ENCODE peak calls at places on chromosome 13, in four cellular contexts. C is PC-9, H is neuronal stem cell, E is HepG2. V is an unnamed sample.

GRCh38 chr13:102291587-102292218 is 110.1 kb downstream of the FGF14 start:
- DNase-seq in C (no peak), H (no peak), E (no peak), V (no peak)

GRCh38 chr13:99398916-99399622 is 91.9 kb upstream of the GPR183 start:
- DNase-seq in C (no peak), H (no peak), E (no peak), V (no peak)

GRCh38 chr13:94419304-94419943 is 60.1 kb downstream of the DCT start:
- DNase-seq in C (no peak), H (no peak), E (no peak), V (no peak)

GRCh38 chr13:34207334-34207733 is 389.4 kb downstream of the RFC3 start:
- DNase-seq in C (peak), H (no peak), E (no peak), V (no peak)

GRCh38 chr13:28097503-28097902 is 2.9 kb downstream of the FLT3 start:
- DNase-seq in C (no peak), H (no peak), E (no peak), V (no peak)

GRCh38 chr13:67390462-67391093 is 160.4 kb upstream of the PCDH9 start:
- DNase-seq in C (no peak), H (no peak), E (no peak), V (no peak)

GRCh38 chr13:103282571-103283450 is 216.6 kb upstream of the SLC10A2 start:
- DNase-seq in C (peak), H (no peak), E (no peak), V (no peak)

GRCh38 chr13:33015791-33016323 is 366 bp upstream of the KL start:
- DNase-seq in C (peak), H (no peak), E (no peak), V (no peak)

GRCh38 chr13:64459778-64460177 is 2770.4 kb downstream of the PCDH9 start:
- DNase-seq in C (no peak), H (no peak), E (no peak), V (no peak)

GRCh38 chr13:29845440-29846056 is 4.9 kb downstream of the UBL3 start:
- DNase-seq in C (no peak), H (no peak), E (no peak), V (no peak)

GRCh38 chr13:113034451-113035208 is 65.6 kb downstream of the MCF2L start:
- DNase-seq in C (peak), H (peak), E (peak), V (no peak)

GRCh38 chr13:37878496-37878895 is 8.9 kb upstream of the TRPC4 start:
- DNase-seq in C (no peak), H (no peak), E (no peak), V (no peak)

GRCh38 chr13:66508153-66508909 is 721.8 kb downstream of the PCDH9 start:
- DNase-seq in C (no peak), H (no peak), E (no peak), V (no peak)

GRCh38 chr13:47426126-47426849 is 529.4 kb upstream of the HTR2A start:
- DNase-seq in C (no peak), H (no peak), E (no peak), V (no peak)

GRCh38 chr13:47790755-47791154 is 210.3 kb downstream of the SUCLA2 start:
- DNase-seq in C (no peak), H (no peak), E (no peak), V (no peak)

GRCh38 chr13:27928805-27929753 is 9.3 kb downstream of the PDX1 start:
- DNase-seq in C (no peak), H (no peak), E (no peak), V (no peak)

GRCh38 chr13:78601124-78601885 is 2.0 kb downstream of the POU4F1 start:
- DNase-seq in C (no peak), H (peak), E (no peak), V (no peak)

GRCh38 chr13:98530236-98530635 is 46.7 kb downstream of the STK24 start:
- DNase-seq in C (no peak), H (no peak), E (no peak), V (no peak)

GRCh38 chr13:73138276-73138950 is 79.6 kb downstream of the KLF5 start:
- DNase-seq in C (peak), H (no peak), E (peak), V (no peak)

GRCh38 chr13:67440240-67440639 is 210.1 kb upstream of the PCDH9 start:
- DNase-seq in C (no peak), H (no peak), E (no peak), V (no peak)

GRCh38 chr13:30616927-30617314 is 799 bp upstream of the USPL1 start:
- DNase-seq in C (no peak), H (no peak), E (peak), V (peak)

GRCh38 chr13:101424381-101425155 is 8.3 kb upstream of the NALCN start:
- DNase-seq in C (no peak), H (no peak), E (peak), V (no peak)

GRCh38 chr13:22278336-22278929 is 607.6 kb downstream of the FGF9 start:
- DNase-seq in C (peak), H (peak), E (peak), V (peak)

GRCh38 chr13:81293594-81294164 is 952.8 kb upstream of the SPRY2 start:
- DNase-seq in C (no peak), H (no peak), E (no peak), V (no peak)

GRCh38 chr13:113668491-113668971 is 1.5 kb downstream of the GRK1 start:
- DNase-seq in C (no peak), H (no peak), E (no peak), V (no peak)

GRCh38 chr13:69737129-69737935 is 370.3 kb upstream of the ATXN8OS start:
- DNase-seq in C (no peak), H (no peak), E (no peak), V (no peak)

GRCh38 chr13:78586706-78587105 is 16.6 kb downstream of the POU4F1 start:
- DNase-seq in C (no peak), H (peak), E (no peak), V (no peak)

GRCh38 chr13:24842533-24843278 is 78.7 kb downstream of the RNF17 start:
- DNase-seq in C (peak), H (no peak), E (no peak), V (no peak)

GRCh38 chr13:50936681-50937080 is 27.1 kb downstream of the RNASEH2B start:
- DNase-seq in C (no peak), H (no peak), E (no peak), V (no peak)

GRCh38 chr13:101346942-101347728 is 69.2 kb downstream of the NALCN start:
- DNase-seq in C (no peak), H (no peak), E (no peak), V (no peak)

GRCh38 chr13:39394811-39395685 is 207.9 kb downstream of the LHFPL6 start:
- DNase-seq in C (no peak), H (no peak), E (no peak), V (no peak)

GRCh38 chr13:113771709-113772331 is 12.8 kb downstream of the TMEM255B start:
- DNase-seq in C (no peak), H (no peak), E (no peak), V (peak)

GRCh38 chr13:33194820-33195692 is 90.5 kb downstream of the STARD13 start:
- DNase-seq in C (no peak), H (no peak), E (peak), V (no peak)

GRCh38 chr13:43326100-43326499 is 302.7 kb downstream of the DNAJC15 start:
- DNase-seq in C (no peak), H (no peak), E (no peak), V (no peak)

GRCh38 chr13:98539655-98540054 is 37.3 kb downstream of the STK24 start:
- DNase-seq in C (no peak), H (no peak), E (no peak), V (no peak)

GRCh38 chr13:96898212-96898611 is 96.1 kb downstream of the OXGR1 start:
- DNase-seq in C (no peak), H (no peak), E (no peak), V (no peak)

GRCh38 chr13:108962652-108963051 is 333.2 kb downstream of the MYO16 start:
- DNase-seq in C (no peak), H (no peak), E (no peak), V (no peak)

GRCh38 chr13:95301135-95301946 is at the start of gene ABCC4:
- DNase-seq in C (peak), H (peak), E (peak), V (peak)

GRCh38 chr13:49784886-49785570 is 7.5 kb downstream of the KPNA3 start:
- DNase-seq in C (no peak), H (no peak), E (no peak), V (no peak)
- H3K4me2 ChIP-seq in C (no peak), H (no peak), E (no peak), V (no peak)

GRCh38 chr13:111025310-111025709 is 89.8 kb upstream of the ARHGEF7 start:
- DNase-seq in C (no peak), H (no peak), E (no peak), V (no peak)
- H3K4me2 ChIP-seq in C (no peak), H (no peak), E (no peak), V (no peak)

GRCh38 chr13:36862722-36863121 is 43.7 kb downstream of the RFXAP start:
- DNase-seq in C (no peak), H (no peak), E (no peak), V (no peak)
- H3K4me2 ChIP-seq in C (no peak), H (no peak), E (no peak), V (no peak)

GRCh38 chr13:44906230-44906629 is 83.0 kb downstream of the NUFIP1 start:
- DNase-seq in C (no peak), H (no peak), E (no peak), V (no peak)

GRCh38 chr13:44903596-44903995 is 85.7 kb downstream of the NUFIP1 start:
- DNase-seq in C (no peak), H (no peak), E (no peak), V (no peak)

GRCh38 chr13:44906758-44907157 is 82.5 kb downstream of the NUFIP1 start:
- DNase-seq in C (no peak), H (no peak), E (no peak), V (no peak)

GRCh38 chr13:44902793-44903192 is 86.5 kb downstream of the NUFIP1 start:
- DNase-seq in C (no peak), H (no peak), E (no peak), V (no peak)

GRCh38 chr13:44904982-44905381 is 84.3 kb downstream of the NUFIP1 start:
- DNase-seq in C (peak), H (no peak), E (no peak), V (no peak)
- H3K4me2 ChIP-seq in C (peak), H (no peak), E (no peak), V (no peak)